ENCODE peak calls at places on chromosomes 13 and 19, in five cellular contexts. Y is GM23338, C is K562, Q is H1, D is HCT116. E is an unnamed sample.

GRCh38 chr13:46963874-46964273 is 67.0 kb upstream of the HTR2A start:
- DNase-seq in Y (no peak), C (no peak), Q (no peak), D (no peak), E (no peak)

GRCh38 chr19:5268801-5269200 is 71.8 kb downstream of the PTPRS start:
- DNase-seq in Y (no peak), C (peak; percentile 39), Q (no peak), D (no peak), E (no peak)

GRCh38 chr13:51666316-51666715 is 82.1 kb downstream of the WDFY2 start:
- DNase-seq in Y (no peak), C (no peak), Q (no peak), D (no peak), E (no peak)

GRCh38 chr19:42200116-42200740 is 17.2 kb downstream of the DEDD2 start:
- DNase-seq in Y (no peak), C (no peak), Q (no peak), D (no peak), E (no peak)

GRCh38 chr19:49875801-49876421 is 1.2 kb downstream of the AKT1S1 start:
- DNase-seq in Y (peak; percentile 83), C (peak; percentile 59), Q (no peak), D (no peak), E (peak; percentile 51)

GRCh38 chr13:93364166-93364565 is 137.6 kb downstream of the GPC6 start:
- DNase-seq in Y (no peak), C (peak; percentile 25), Q (no peak), D (no peak), E (no peak)

GRCh38 chr13:75170321-75170720 is 311.6 kb downstream of the TBC1D4 start:
- DNase-seq in Y (no peak), C (no peak), Q (no peak), D (no peak), E (no peak)

GRCh38 chr13:33191425-33192221 is 93.9 kb downstream of the STARD13 start:
- DNase-seq in Y (no peak), C (no peak), Q (no peak), D (no peak), E (no peak)

GRCh38 chr13:67318398-67318797 is 88.3 kb upstream of the PCDH9 start:
- DNase-seq in Y (no peak), C (no peak), Q (no peak), D (no peak), E (no peak)

GRCh38 chr13:76792680-76793334 is 93.4 kb downstream of the KCTD12 start:
- DNase-seq in Y (no peak), C (no peak), Q (no peak), D (no peak), E (no peak)

GRCh38 chr13:73056054-73056962 is 2.5 kb upstream of the KLF5 start:
- DNase-seq in Y (no peak), C (no peak), Q (no peak), D (peak; percentile 79), E (peak; percentile 70)

GRCh38 chr13:48125794-48126228 is 30.9 kb upstream of the MED4 start:
- DNase-seq in Y (no peak), C (no peak), Q (no peak), D (no peak), E (peak; percentile 25)

GRCh38 chr19:3818479-3818878 is 32.3 kb upstream of the MATK start:
- DNase-seq in Y (no peak), C (no peak), Q (no peak), D (no peak), E (no peak)

GRCh38 chr13:26616126-26616525 is 58.6 kb downstream of the WASF3 start:
- DNase-seq in Y (no peak), C (no peak), Q (no peak), D (no peak), E (no peak)

GRCh38 chr13:54184576-54184975 is 1156.0 kb downstream of the OLFM4 start:
- DNase-seq in Y (no peak), C (no peak), Q (no peak), D (no peak), E (no peak)

GRCh38 chr19:44718441-44719261 is 19.7 kb downstream of the CEACAM16 start:
- DNase-seq in Y (peak; percentile 95), C (no peak), Q (no peak), D (no peak), E (peak; percentile 98)
- TF ChIP-seq POLR2AphosphoS5 in Y (no peak), C (no peak), Q (no peak), D (no peak), E (peak; percentile 76)

GRCh38 chr19:1494115-1494815 is 3.3 kb downstream of the REEP6 start:
- DNase-seq in Y (no peak), C (no peak), Q (no peak), D (no peak), E (no peak)

GRCh38 chr19:1495051-1495798 is 4.2 kb downstream of the REEP6 start:
- DNase-seq in Y (no peak), C (no peak), Q (no peak), D (no peak), E (no peak)

GRCh38 chr19:1495799-1496713 is 5.1 kb downstream of the REEP6 start:
- DNase-seq in Y (no peak), C (no peak), Q (no peak), D (no peak), E (no peak)

GRCh38 chr19:1496714-1497577 is 6.0 kb downstream of the REEP6 start:
- DNase-seq in Y (no peak), C (no peak), Q (no peak), D (no peak), E (no peak)

DNA sequence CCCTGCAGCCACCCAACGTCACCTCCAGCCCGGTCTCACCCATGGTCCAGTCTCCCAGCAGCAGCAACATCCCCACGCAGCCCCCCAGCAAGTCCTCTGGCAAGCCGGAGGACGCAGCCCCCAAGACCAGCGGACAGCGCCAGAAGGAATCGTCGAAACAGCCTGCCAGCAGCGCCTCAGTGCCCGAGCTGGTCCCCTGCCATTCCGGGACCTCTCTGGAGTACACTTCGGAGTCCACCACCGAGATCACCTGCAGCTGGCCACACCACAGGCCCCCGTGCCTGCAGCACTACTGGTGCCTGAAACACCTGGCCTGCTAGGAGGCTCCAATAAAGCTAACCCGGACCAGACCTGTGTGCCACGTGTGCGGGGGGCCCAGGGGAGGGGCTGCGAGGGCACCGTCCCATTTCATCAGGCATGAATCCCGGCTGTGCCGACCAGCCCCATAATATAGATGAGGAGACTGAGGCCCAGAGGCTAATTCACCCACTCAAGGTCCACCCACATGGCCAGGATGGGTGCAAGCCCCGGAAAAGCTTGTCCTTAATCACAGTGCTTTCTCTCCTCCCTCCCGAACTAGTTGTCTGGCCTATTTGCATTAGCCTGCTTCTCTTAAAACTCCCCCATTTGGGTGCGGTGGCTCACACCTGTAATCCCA is 6.7 kb downstream of the REEP6 start:
- DNase-seq in Y (no peak), C (no peak), Q (no peak), D (no peak), E (no peak)
- TF ChIP-seq POLR2AphosphoS5 in Y (no peak), C (no peak), Q (no peak), D (no peak), E (no peak)

GRCh38 chr19:33207903-33208302 is 13.8 kb downstream of the LRP3 start:
- DNase-seq in Y (no peak), C (no peak), Q (no peak), D (no peak), E (no peak)
- TF ChIP-seq POLR2AphosphoS5 in Y (no peak), C (no peak), Q (no peak), D (no peak), E (no peak)

DNA sequence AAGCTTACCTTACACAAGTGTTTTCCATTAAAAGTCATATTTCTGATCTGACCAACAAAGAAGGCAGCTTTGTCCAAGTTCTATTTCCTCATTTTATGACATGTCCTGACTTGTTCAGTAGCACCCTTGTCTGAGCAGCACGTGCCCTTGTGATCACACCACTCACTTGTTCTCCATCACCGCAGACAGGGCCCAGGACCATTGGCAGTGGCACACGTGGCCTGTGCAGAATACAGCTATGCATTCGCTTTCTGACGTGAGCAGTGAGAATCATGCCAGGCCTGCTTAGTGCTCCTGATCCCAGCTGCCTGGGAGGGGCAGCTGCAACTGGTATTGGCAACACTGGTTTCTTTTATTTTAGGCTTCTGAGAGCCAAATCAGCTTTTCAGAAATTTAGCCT is 134.2 kb downstream of the FRY start:
- DNase-seq in Y (no peak), C (no peak), Q (no peak), D (no peak), E (no peak)
- TF ChIP-seq POLR2AphosphoS5 in Y (no peak), C (no peak), Q (no peak), D (no peak), E (no peak)

DNA sequence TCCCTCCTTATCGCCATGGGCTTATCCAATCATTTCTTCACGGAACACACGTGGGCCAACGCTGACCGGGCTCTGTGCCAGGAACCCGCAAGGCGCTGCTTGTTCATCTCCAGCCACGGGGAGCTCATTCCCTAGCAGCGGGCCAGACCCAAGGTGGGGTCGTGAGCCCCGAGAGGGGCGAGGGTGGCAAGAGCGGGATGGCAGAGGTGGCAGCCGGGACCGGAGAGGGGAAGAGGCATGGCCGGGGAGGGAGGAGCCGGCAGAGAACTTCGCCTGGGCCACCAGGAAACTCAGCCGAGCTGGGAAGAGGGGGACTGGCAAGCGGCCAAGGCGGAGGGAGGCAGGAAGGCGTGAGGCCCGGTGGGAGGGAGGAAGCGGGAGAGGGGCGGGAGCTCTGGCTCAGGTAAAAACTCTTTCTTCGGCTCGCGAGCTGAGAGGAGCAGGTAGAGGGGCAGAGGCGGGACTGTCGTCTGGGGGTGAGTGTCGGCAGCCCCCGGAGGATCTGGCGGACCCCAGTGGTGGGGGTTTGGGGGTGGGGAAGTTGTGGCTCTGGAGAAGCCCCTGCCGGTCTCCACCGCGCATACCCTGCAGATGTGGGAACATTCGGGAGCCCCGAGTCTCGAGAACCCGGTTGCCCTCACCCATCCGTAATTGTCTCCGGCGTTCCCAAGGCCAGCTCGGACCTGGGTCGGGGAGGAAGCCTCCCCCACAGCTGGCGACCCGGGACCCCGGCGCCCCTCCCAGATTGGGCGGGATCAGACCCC is at the start of gene B3GNT3:
- DNase-seq in Y (peak; percentile 89), C (peak; percentile 81), Q (no peak), D (peak; percentile 83), E (peak; percentile 46)
- TF ChIP-seq POLR2AphosphoS5 in Y (peak; percentile 37), C (no peak), Q (no peak), D (peak; percentile 87), E (peak; percentile 50)

DNA sequence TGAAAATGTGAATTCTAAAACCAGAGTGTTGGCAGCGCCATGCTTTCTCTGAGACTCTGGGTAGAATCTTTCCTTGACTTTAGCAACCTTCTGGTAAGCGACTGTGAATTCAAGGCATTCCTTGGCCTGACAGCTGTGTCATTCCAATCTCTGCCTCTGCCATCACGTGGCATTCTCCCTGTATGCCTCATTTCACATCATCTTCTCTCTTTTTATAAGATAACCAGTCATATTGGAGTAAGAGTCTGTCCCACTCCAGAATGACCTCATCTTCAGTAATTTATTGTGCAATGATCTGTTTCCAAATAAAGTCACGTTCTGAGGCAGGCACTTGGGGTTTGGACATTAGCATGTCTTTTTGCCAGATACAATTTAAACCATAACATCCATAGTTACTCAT is 103.4 kb upstream of the POSTN start:
- DNase-seq in Y (no peak), C (no peak), Q (no peak), D (no peak), E (no peak)
- TF ChIP-seq POLR2AphosphoS5 in Y (no peak), C (no peak), Q (no peak), D (no peak), E (no peak)

DNA sequence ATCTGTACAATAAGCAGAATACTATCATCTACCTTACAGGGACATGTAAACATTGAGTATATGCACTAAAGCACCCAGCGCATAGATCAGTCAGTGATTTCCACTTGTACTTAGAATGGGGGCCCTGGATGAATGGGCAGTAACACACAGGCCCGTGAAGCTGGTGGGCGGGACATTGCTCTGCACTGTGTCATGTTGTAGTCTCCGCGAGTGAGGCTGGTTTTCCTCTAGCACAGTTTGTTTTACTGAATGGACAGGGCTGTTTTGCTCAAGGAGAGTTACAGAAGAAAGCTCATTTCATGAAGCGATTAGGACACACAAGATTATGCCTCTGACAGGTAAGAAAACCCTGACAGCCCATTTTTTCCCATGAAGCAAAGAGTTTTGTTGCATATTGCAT is 86.4 kb upstream of the SOX21 start:
- DNase-seq in Y (no peak), C (no peak), Q (no peak), D (no peak), E (no peak)
- TF ChIP-seq POLR2AphosphoS5 in Y (no peak), C (no peak), Q (no peak), D (no peak), E (no peak)

GRCh38 chr13:102878491-102878890 is 32.7 kb downstream of the ERCC5 start:
- DNase-seq in Y (peak; percentile 18), C (no peak), Q (no peak), D (no peak), E (no peak)
- TF ChIP-seq POLR2AphosphoS5 in Y (no peak), C (no peak), Q (no peak), D (no peak), E (no peak)

E was measured in HepG2.